ENCODE peak calls at places on chromosomes 6 and 20, in five cellular contexts. One of them, this sample, is unnamed.

GRCh38 chr6:37985355-37985754 is 165.8 kb downstream of the ZFAND3 start:
- DNase-seq in stimulated activated CD4-positive, alpha-beta T cell treated with anti-CD3 and anti-CD28 coated beads, TNF-alpha, amount 100 ng/mL, for 48 hours: peak
- DNase-seq in activated CD8-positive, alpha-beta T cell treated with anti-CD3 and anti-CD28 coated beads, Interleukin-2, amount 10 ng/mL, durations not matched to agents 7 days and 5 days: peak
- DNase-seq in iPS-NIHi11: no peak
- DNase-seq in breast epithelium: no peak
- DNase-seq in this sample: peak

GRCh38 chr6:26223677-26224546 is 136.7 kb downstream of the HFE start:
- DNase-seq in breast epithelium: peak
- DNase-seq in stimulated activated CD4-positive, alpha-beta T cell treated with anti-CD3 and anti-CD28 coated beads, TNF-alpha, amount 100 ng/mL, for 48 hours: no peak
- DNase-seq in iPS-NIHi11: no peak
- DNase-seq in activated CD8-positive, alpha-beta T cell treated with anti-CD3 and anti-CD28 coated beads, Interleukin-2, amount 10 ng/mL, durations not matched to agents 7 days and 5 days: peak
- DNase-seq in this sample: no peak

GRCh38 chr20:32672315-32672981 is 1.3 kb downstream of the C20orf203 start:
- DNase-seq in activated CD8-positive, alpha-beta T cell treated with anti-CD3 and anti-CD28 coated beads, Interleukin-2, amount 10 ng/mL, durations not matched to agents 7 days and 5 days: no peak
- DNase-seq in stimulated activated CD4-positive, alpha-beta T cell treated with anti-CD3 and anti-CD28 coated beads, TNF-alpha, amount 100 ng/mL, for 48 hours: no peak
- DNase-seq in iPS-NIHi11: no peak
- DNase-seq in breast epithelium: no peak
- DNase-seq in this sample: peak

GRCh38 chr6:152952045-152952444 is 30.8 kb downstream of the FBXO5 start:
- DNase-seq in activated CD8-positive, alpha-beta T cell treated with anti-CD3 and anti-CD28 coated beads, Interleukin-2, amount 10 ng/mL, durations not matched to agents 7 days and 5 days: no peak
- DNase-seq in stimulated activated CD4-positive, alpha-beta T cell treated with anti-CD3 and anti-CD28 coated beads, TNF-alpha, amount 100 ng/mL, for 48 hours: no peak
- DNase-seq in breast epithelium: no peak
- DNase-seq in iPS-NIHi11: no peak
- DNase-seq in this sample: no peak

GRCh38 chr6:12545837-12546658 is 170.5 kb upstream of the PHACTR1 start:
- DNase-seq in stimulated activated CD4-positive, alpha-beta T cell treated with anti-CD3 and anti-CD28 coated beads, TNF-alpha, amount 100 ng/mL, for 48 hours: no peak
- DNase-seq in breast epithelium: no peak
- DNase-seq in iPS-NIHi11: no peak
- DNase-seq in activated CD8-positive, alpha-beta T cell treated with anti-CD3 and anti-CD28 coated beads, Interleukin-2, amount 10 ng/mL, durations not matched to agents 7 days and 5 days: no peak
- DNase-seq in this sample: no peak

GRCh38 chr20:62310757-62311121 is 7.9 kb downstream of the ADRM1 start:
- DNase-seq in iPS-NIHi11: no peak
- DNase-seq in stimulated activated CD4-positive, alpha-beta T cell treated with anti-CD3 and anti-CD28 coated beads, TNF-alpha, amount 100 ng/mL, for 48 hours: no peak
- DNase-seq in breast epithelium: no peak
- DNase-seq in activated CD8-positive, alpha-beta T cell treated with anti-CD3 and anti-CD28 coated beads, Interleukin-2, amount 10 ng/mL, durations not matched to agents 7 days and 5 days: no peak
- DNase-seq in this sample: no peak

GRCh38 chr6:40894962-40895799 is 143.8 kb downstream of the UNC5CL start:
- DNase-seq in stimulated activated CD4-positive, alpha-beta T cell treated with anti-CD3 and anti-CD28 coated beads, TNF-alpha, amount 100 ng/mL, for 48 hours: no peak
- DNase-seq in iPS-NIHi11: peak
- DNase-seq in activated CD8-positive, alpha-beta T cell treated with anti-CD3 and anti-CD28 coated beads, Interleukin-2, amount 10 ng/mL, durations not matched to agents 7 days and 5 days: no peak
- DNase-seq in breast epithelium: no peak
- DNase-seq in this sample: no peak

GRCh38 chr20:58146081-58146734 is 82.2 kb downstream of the ANKRD60 start:
- DNase-seq in breast epithelium: no peak
- DNase-seq in iPS-NIHi11: no peak
- DNase-seq in activated CD8-positive, alpha-beta T cell treated with anti-CD3 and anti-CD28 coated beads, Interleukin-2, amount 10 ng/mL, durations not matched to agents 7 days and 5 days: no peak
- DNase-seq in stimulated activated CD4-positive, alpha-beta T cell treated with anti-CD3 and anti-CD28 coated beads, TNF-alpha, amount 100 ng/mL, for 48 hours: no peak
- DNase-seq in this sample: no peak

GRCh38 chr6:37679539-37680476 is 17.9 kb downstream of the MDGA1 start:
- DNase-seq in breast epithelium: no peak
- DNase-seq in stimulated activated CD4-positive, alpha-beta T cell treated with anti-CD3 and anti-CD28 coated beads, TNF-alpha, amount 100 ng/mL, for 48 hours: no peak
- DNase-seq in iPS-NIHi11: peak
- DNase-seq in activated CD8-positive, alpha-beta T cell treated with anti-CD3 and anti-CD28 coated beads, Interleukin-2, amount 10 ng/mL, durations not matched to agents 7 days and 5 days: no peak
- DNase-seq in this sample: no peak

GRCh38 chr20:19956976-19957375 is 60.2 kb upstream of the NAA20 start:
- DNase-seq in stimulated activated CD4-positive, alpha-beta T cell treated with anti-CD3 and anti-CD28 coated beads, TNF-alpha, amount 100 ng/mL, for 48 hours: no peak
- DNase-seq in breast epithelium: no peak
- DNase-seq in iPS-NIHi11: no peak
- DNase-seq in activated CD8-positive, alpha-beta T cell treated with anti-CD3 and anti-CD28 coated beads, Interleukin-2, amount 10 ng/mL, durations not matched to agents 7 days and 5 days: no peak
- DNase-seq in this sample: no peak

GRCh38 chr6:87789198-87789899 is 87.3 kb upstream of the AKIRIN2 start:
- DNase-seq in activated CD8-positive, alpha-beta T cell treated with anti-CD3 and anti-CD28 coated beads, Interleukin-2, amount 10 ng/mL, durations not matched to agents 7 days and 5 days: no peak
- DNase-seq in iPS-NIHi11: peak
- DNase-seq in stimulated activated CD4-positive, alpha-beta T cell treated with anti-CD3 and anti-CD28 coated beads, TNF-alpha, amount 100 ng/mL, for 48 hours: no peak
- DNase-seq in breast epithelium: peak
- DNase-seq in this sample: no peak

GRCh38 chr20:13221673-13222318 is 722 bp downstream of the ISM1 start:
- DNase-seq in breast epithelium: peak
- DNase-seq in stimulated activated CD4-positive, alpha-beta T cell treated with anti-CD3 and anti-CD28 coated beads, TNF-alpha, amount 100 ng/mL, for 48 hours: peak
- DNase-seq in activated CD8-positive, alpha-beta T cell treated with anti-CD3 and anti-CD28 coated beads, Interleukin-2, amount 10 ng/mL, durations not matched to agents 7 days and 5 days: peak
- DNase-seq in iPS-NIHi11: peak
- DNase-seq in this sample: peak

GRCh38 chr6:43185391-43185790 is 3.4 kb downstream of the CUL9 start:
- DNase-seq in stimulated activated CD4-positive, alpha-beta T cell treated with anti-CD3 and anti-CD28 coated beads, TNF-alpha, amount 100 ng/mL, for 48 hours: no peak
- DNase-seq in iPS-NIHi11: no peak
- DNase-seq in activated CD8-positive, alpha-beta T cell treated with anti-CD3 and anti-CD28 coated beads, Interleukin-2, amount 10 ng/mL, durations not matched to agents 7 days and 5 days: peak
- DNase-seq in breast epithelium: no peak
- DNase-seq in this sample: peak

GRCh38 chr6:11317885-11318771 is 85.7 kb upstream of the NEDD9 start:
- DNase-seq in iPS-NIHi11: peak
- DNase-seq in stimulated activated CD4-positive, alpha-beta T cell treated with anti-CD3 and anti-CD28 coated beads, TNF-alpha, amount 100 ng/mL, for 48 hours: peak
- DNase-seq in activated CD8-positive, alpha-beta T cell treated with anti-CD3 and anti-CD28 coated beads, Interleukin-2, amount 10 ng/mL, durations not matched to agents 7 days and 5 days: peak
- DNase-seq in breast epithelium: peak
- DNase-seq in this sample: no peak

GRCh38 chr20:64232794-64233193 is 22.8 kb upstream of the PCMTD2 start:
- DNase-seq in breast epithelium: no peak
- DNase-seq in activated CD8-positive, alpha-beta T cell treated with anti-CD3 and anti-CD28 coated beads, Interleukin-2, amount 10 ng/mL, durations not matched to agents 7 days and 5 days: no peak
- DNase-seq in stimulated activated CD4-positive, alpha-beta T cell treated with anti-CD3 and anti-CD28 coated beads, TNF-alpha, amount 100 ng/mL, for 48 hours: no peak
- DNase-seq in iPS-NIHi11: no peak
- DNase-seq in this sample: peak

GRCh38 chr20:60137657-60138245 is 179.5 kb downstream of the CDH26 start:
- DNase-seq in activated CD8-positive, alpha-beta T cell treated with anti-CD3 and anti-CD28 coated beads, Interleukin-2, amount 10 ng/mL, durations not matched to agents 7 days and 5 days: peak
- DNase-seq in iPS-NIHi11: peak
- DNase-seq in breast epithelium: no peak
- DNase-seq in stimulated activated CD4-positive, alpha-beta T cell treated with anti-CD3 and anti-CD28 coated beads, TNF-alpha, amount 100 ng/mL, for 48 hours: peak
- DNase-seq in this sample: peak

GRCh38 chr6:73391735-73392134 is 2.9 kb upstream of the DDX43 start:
- DNase-seq in stimulated activated CD4-positive, alpha-beta T cell treated with anti-CD3 and anti-CD28 coated beads, TNF-alpha, amount 100 ng/mL, for 48 hours: no peak
- DNase-seq in breast epithelium: no peak
- DNase-seq in iPS-NIHi11: no peak
- DNase-seq in activated CD8-positive, alpha-beta T cell treated with anti-CD3 and anti-CD28 coated beads, Interleukin-2, amount 10 ng/mL, durations not matched to agents 7 days and 5 days: no peak
- DNase-seq in this sample: no peak

GRCh38 chr6:125030969-125031368 is 68.7 kb downstream of the RNF217 start:
- DNase-seq in iPS-NIHi11: no peak
- DNase-seq in activated CD8-positive, alpha-beta T cell treated with anti-CD3 and anti-CD28 coated beads, Interleukin-2, amount 10 ng/mL, durations not matched to agents 7 days and 5 days: no peak
- DNase-seq in stimulated activated CD4-positive, alpha-beta T cell treated with anti-CD3 and anti-CD28 coated beads, TNF-alpha, amount 100 ng/mL, for 48 hours: no peak
- DNase-seq in breast epithelium: no peak
- DNase-seq in this sample: no peak

GRCh38 chr6:129940454-129941195 is 77.8 kb upstream of the L3MBTL3 start:
- DNase-seq in activated CD8-positive, alpha-beta T cell treated with anti-CD3 and anti-CD28 coated beads, Interleukin-2, amount 10 ng/mL, durations not matched to agents 7 days and 5 days: no peak
- DNase-seq in breast epithelium: no peak
- DNase-seq in stimulated activated CD4-positive, alpha-beta T cell treated with anti-CD3 and anti-CD28 coated beads, TNF-alpha, amount 100 ng/mL, for 48 hours: no peak
- DNase-seq in iPS-NIHi11: no peak
- DNase-seq in this sample: no peak

GRCh38 chr6:17869753-17870050 is 117.7 kb downstream of the KIF13A start:
- DNase-seq in stimulated activated CD4-positive, alpha-beta T cell treated with anti-CD3 and anti-CD28 coated beads, TNF-alpha, amount 100 ng/mL, for 48 hours: no peak
- DNase-seq in breast epithelium: no peak
- DNase-seq in activated CD8-positive, alpha-beta T cell treated with anti-CD3 and anti-CD28 coated beads, Interleukin-2, amount 10 ng/mL, durations not matched to agents 7 days and 5 days: no peak
- DNase-seq in iPS-NIHi11: no peak
- DNase-seq in this sample: no peak

GRCh38 chr6:77339926-77340325 is 123.4 kb downstream of the HTR1B start:
- DNase-seq in activated CD8-positive, alpha-beta T cell treated with anti-CD3 and anti-CD28 coated beads, Interleukin-2, amount 10 ng/mL, durations not matched to agents 7 days and 5 days: no peak
- DNase-seq in stimulated activated CD4-positive, alpha-beta T cell treated with anti-CD3 and anti-CD28 coated beads, TNF-alpha, amount 100 ng/mL, for 48 hours: no peak
- DNase-seq in iPS-NIHi11: no peak
- DNase-seq in breast epithelium: no peak
- DNase-seq in this sample: no peak

This sample was measured in Jurkat, Clone E6-1.